ENCODE peak calls at places on chromosomes 2 and 18, in nine cellular contexts. J is Peyer's patch; B is coronary artery; A is endothelial cell of umbilical vein; Q is keratinocyte; Y is fibroblast of lung; G is lower lobe of right lung; X is neural progenitor cell; U is CD8-positive, alpha-beta T cell. M is an unnamed sample.
A peak's percentile ranks its signal among the peaks of the same experiment; 100 is the strongest.

GRCh38 chr2:34254272-34254882 is 655.3 kb upstream of the FAM98A start:
- DNase-seq in J (no peak), B (no peak), A (no peak), Q (no peak), Y (no peak), G (no peak), X (no peak), U (no peak), M (no peak)

GRCh38 chr18:27921392-27921791 is 255.5 kb downstream of the CDH2 start:
- DNase-seq in J (no peak), B (no peak), A (no peak), Q (no peak), Y (peak; percentile 30), G (no peak), X (peak; percentile 11), U (no peak), M (no peak)

GRCh38 chr2:206856474-206856873 is 82.8 kb upstream of the CPO start:
- DNase-seq in J (no peak), B (no peak), A (no peak), Q (no peak), Y (peak; percentile 54), G (no peak), X (no peak), U (no peak), M (no peak)

GRCh38 chr18:365651-366050 is 97.8 kb upstream of the THOC1 start:
- DNase-seq in J (no peak), B (no peak), A (no peak), Q (no peak), Y (no peak), G (no peak), X (no peak), U (no peak), M (no peak)

GRCh38 chr2:150931447-150931846 is 330.2 kb downstream of the RBM43 start:
- DNase-seq in J (no peak), B (no peak), A (no peak), Q (no peak), Y (no peak), G (no peak), X (peak; percentile 83), U (no peak), M (no peak)

GRCh38 chr2:139155991-139156390 is 375.8 kb upstream of the NXPH2 start:
- DNase-seq in J (no peak), B (no peak), A (no peak), Q (no peak), Y (peak; percentile 1), G (no peak), X (peak; percentile 52), U (no peak), M (no peak)

GRCh38 chr2:85741811-85742507 is 11.8 kb upstream of the ATOH8 start:
- DNase-seq in J (no peak), B (peak; percentile 98), A (peak; percentile 87), Q (no peak), Y (peak; percentile 94), G (peak; percentile 89), X (peak; percentile 65), U (no peak), M (peak; percentile 74)

GRCh38 chr18:23982154-23983071 is 32.1 kb upstream of the TTC39C start:
- DNase-seq in J (peak; percentile 59), B (peak; percentile 82), A (peak; percentile 32), Q (no peak), Y (peak; percentile 80), G (no peak), X (peak; percentile 30), U (no peak), M (no peak)

GRCh38 chr2:178287652-178288344 is 93.5 kb downstream of the OSBPL6 start:
- DNase-seq in J (no peak), B (no peak), A (peak; percentile 67), Q (no peak), Y (no peak), G (no peak), X (no peak), U (no peak), M (no peak)

GRCh38 chr2:44079686-44080085 is 83.9 kb upstream of the LRPPRC start:
- DNase-seq in J (no peak), B (no peak), A (no peak), Q (no peak), Y (no peak), G (no peak), X (no peak), U (no peak), M (no peak)

GRCh38 chr2:97706112-97706511 is 7.3 kb upstream of the ZAP70 start:
- DNase-seq in J (no peak), B (peak; percentile 60), A (no peak), Q (no peak), Y (no peak), G (no peak), X (no peak), U (no peak), M (no peak)

GRCh38 chr2:7744827-7745226 is 827.6 kb downstream of the RNF144A start:
- DNase-seq in J (no peak), B (no peak), A (no peak), Q (no peak), Y (no peak), G (no peak), X (no peak), U (peak; percentile 37), M (no peak)

GRCh38 chr18:79698668-79699335 is 19.2 kb downstream of the CTDP1 start:
- DNase-seq in J (no peak), B (no peak), A (no peak), Q (no peak), Y (peak; percentile 75), G (peak; percentile 6), X (no peak), U (no peak), M (no peak)

GRCh38 chr2:241110089-241110606 is 8.1 kb upstream of the MTERF4 start:
- DNase-seq in J (no peak), B (no peak), A (no peak), Q (no peak), Y (no peak), G (no peak), X (no peak), U (no peak), M (no peak)

GRCh38 chr2:131413148-131413747 is 49.3 kb upstream of the RAB6D start:
- DNase-seq in J (no peak), B (no peak), A (peak; percentile 79), Q (peak; percentile 5), Y (peak; percentile 50), G (no peak), X (peak; percentile 69), U (no peak), M (no peak)

GRCh38 chr2:20217041-20217970 is 7.6 kb downstream of the SDC1 start:
- DNase-seq in J (no peak), B (no peak), A (no peak), Q (no peak), Y (peak; percentile 47), G (peak; percentile 89), X (no peak), U (no peak), M (peak; percentile 98)

GRCh38 chr2:71746946-71747501 is 293.7 kb downstream of the DYSF start:
- DNase-seq in J (no peak), B (no peak), A (peak; percentile 82), Q (no peak), Y (peak; percentile 56), G (peak; percentile 53), X (no peak), U (no peak), M (no peak)

GRCh38 chr2:190578158-190579057 is 43.9 kb upstream of the NEMP2 start:
- DNase-seq in J (peak; percentile 70), B (no peak), A (no peak), Q (no peak), Y (peak; percentile 23), G (no peak), X (no peak), U (no peak), M (peak; percentile 71)

GRCh38 chr2:152499411-152499810 is 164.4 kb downstream of the FMNL2 start:
- DNase-seq in J (no peak), B (no peak), A (no peak), Q (no peak), Y (no peak), G (no peak), X (no peak), U (no peak), M (no peak)
- H3K27ac ChIP-seq in J (peak overlapping the region; percentile 34), B (peak overlapping the region; percentile 87), A (no peak overlapping the region), Q (no peak overlapping the region), Y (no peak overlapping the region), G (peak overlapping the region; percentile 66), X (no peak overlapping the region), U (no peak overlapping the region), M (peak overlapping the region; percentile 2)

GRCh38 chr18:76610933-76611749 is 116.1 kb upstream of the ZNF516 start:
- DNase-seq in J (no peak), B (no peak), A (no peak), Q (no peak), Y (peak; percentile 70), G (no peak), X (no peak), U (no peak), M (no peak)
- H3K4me3 ChIP-seq in J (no peak overlapping the region), B (peak overlapping the region; percentile 52), A (no peak overlapping the region), Q (peak overlapping the region; percentile 22), Y (peak overlapping the region; percentile 49), G (no peak overlapping the region), X (no peak overlapping the region), U (no peak overlapping the region), M (no peak overlapping the region)

GRCh38 chr2:74102516-74102915 is 45.2 kb downstream of the BOLA3 start:
- DNase-seq in J (no peak), B (no peak), A (no peak), Q (no peak), Y (no peak), G (no peak), X (no peak), U (no peak), M (no peak)

GRCh38 chr2:74107071-74107470 is 40.6 kb downstream of the BOLA3 start:
- DNase-seq in J (no peak), B (no peak), A (no peak), Q (no peak), Y (no peak), G (no peak), X (peak; percentile 41), U (no peak), M (no peak)

GRCh38 chr2:74105413-74105812 is 42.3 kb downstream of the BOLA3 start:
- DNase-seq in J (no peak), B (no peak), A (no peak), Q (no peak), Y (no peak), G (no peak), X (no peak), U (no peak), M (no peak)

GRCh38 chr2:74103763-74104162 is 43.9 kb downstream of the BOLA3 start:
- DNase-seq in J (no peak), B (no peak), A (no peak), Q (no peak), Y (no peak), G (no peak), X (no peak), U (no peak), M (no peak)

DNA sequence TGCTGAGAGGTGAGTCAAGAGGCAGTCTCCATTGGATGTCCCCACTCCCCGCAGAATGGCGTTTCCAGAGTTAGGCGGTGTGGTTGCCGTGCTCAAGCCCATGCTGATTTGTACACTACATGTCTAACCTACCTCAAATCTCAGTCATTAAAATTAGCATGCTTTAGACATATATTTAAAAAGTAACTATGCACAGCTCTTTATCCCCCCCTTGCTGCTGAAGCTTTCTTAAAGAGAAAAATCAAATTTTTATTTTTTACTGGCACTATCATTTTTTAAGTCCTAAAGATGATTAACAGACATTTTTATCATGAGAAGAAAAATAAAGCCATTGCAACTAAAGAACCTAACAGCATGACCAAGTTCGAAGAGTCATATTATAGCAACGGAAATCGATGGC is 42.9 kb downstream of the BOLA3 start:
- DNase-seq in J (no peak), B (no peak), A (no peak), Q (no peak), Y (no peak), G (no peak), X (no peak), U (no peak), M (no peak)
- TF ChIP-seq CTCF in J (peak; percentile 12), B (no peak), A (no peak), Q (no peak), Y (peak; percentile 30), G (peak; percentile 11), X (no peak), U (peak; percentile 26), M (peak; percentile 33)

GRCh38 chr2:55519908-55520885 is 679 bp downstream of the CFAP36 start:
- DNase-seq in J (peak; percentile 55), B (no peak), A (peak; percentile 55), Q (no peak), Y (peak; percentile 51), G (no peak), X (peak; percentile 57), U (no peak), M (no peak)
- H3K27ac ChIP-seq in J (peak overlapping the region; percentile 87), B (peak overlapping the region; percentile 77), A (peak overlapping the region; percentile 21), Q (peak overlapping the region; percentile 66), Y (peak overlapping the region; percentile 91), G (peak overlapping the region; percentile 89), X (no peak overlapping the region), U (peak overlapping the region; percentile 95), M (peak overlapping the region; percentile 15)